ENCODE peak calls at places on chromosomes 11 and 22, in five cellular contexts. G is IMR-90, C is heart left ventricle, N is ovary, I is cardiac muscle cell. B is an unnamed sample.

GRCh38 chr11:129275825-129276224 is 83.7 kb upstream of the ARHGAP32 start:
- DNase-seq in G (no peak), C (no peak), N (no peak), I (no peak), B (no peak)

GRCh38 chr11:120601566-120601965 is 90.0 kb downstream of the GRIK4 start:
- DNase-seq in G (peak; percentile 55), C (no peak), N (no peak), I (no peak), B (no peak)

GRCh38 chr11:35553831-35554230 is 28.4 kb upstream of the PAMR1 start:
- DNase-seq in G (peak; percentile 99), C (no peak), N (no peak), I (no peak), B (no peak)

GRCh38 chr11:18792066-18792591 is 531 bp upstream of the PTPN5 start:
- DNase-seq in G (no peak), C (no peak), N (no peak), I (peak; percentile 37), B (no peak)

GRCh38 chr22:36853407-36854099 is 7.3 kb upstream of the NCF4 start:
- DNase-seq in G (peak; percentile 25), C (peak; percentile 76), N (no peak), I (peak; percentile 51), B (peak; percentile 65)

GRCh38 chr22:49968313-49968830 is 7.8 kb downstream of the PIM3 start:
- DNase-seq in G (no peak), C (peak; percentile 7), N (peak; percentile 25), I (no peak), B (peak; percentile 23)

GRCh38 chr22:48055827-48056226 is 1293.4 kb downstream of the TBC1D22A start:
- DNase-seq in G (no peak), C (no peak), N (no peak), I (no peak), B (no peak)

GRCh38 chr22:35301370-35301874 is 1.7 kb downstream of the TOM1 start:
- DNase-seq in G (peak; percentile 96), C (no peak), N (no peak), I (no peak), B (no peak)

GRCh38 chr11:60127311-60127811 is 38.9 kb downstream of the MS4A2 start:
- DNase-seq in G (no peak), C (no peak), N (no peak), I (no peak), B (no peak)

GRCh38 chr11:119982517-119983239 is 155.2 kb downstream of the TRIM29 start:
- DNase-seq in G (no peak), C (no peak), N (no peak), I (no peak), B (no peak)

GRCh38 chr11:61021661-61022212 is 50.3 kb downstream of the CD6 start:
- DNase-seq in G (no peak), C (no peak), N (no peak), I (no peak), B (no peak)

GRCh38 chr11:5383576-5383975 is at the start of gene OR51M1:
- DNase-seq in G (no peak), C (no peak), N (no peak), I (no peak), B (no peak)

GRCh38 chr11:111137846-111138245 is 107.7 kb upstream of the POU2AF2 start:
- DNase-seq in G (no peak), C (no peak), N (no peak), I (no peak), B (no peak)

GRCh38 chr11:37177721-37178120 is 579.7 kb upstream of the RAG2 start:
- DNase-seq in G (no peak), C (no peak), N (no peak), I (no peak), B (no peak)

GRCh38 chr11:105177658-105178057 is 38.1 kb upstream of the CARD18 start:
- DNase-seq in G (peak; percentile 92), C (no peak), N (no peak), I (no peak), B (no peak)

GRCh38 chr11:17371614-17372013 is 16.8 kb downstream of the KCNJ11 start:
- DNase-seq in G (peak; percentile 53), C (no peak), N (no peak), I (peak; percentile 25), B (no peak)

GRCh38 chr11:1834791-1835670 is at the start of gene SYT8:
- DNase-seq in G (no peak), C (no peak), N (no peak), I (no peak), B (no peak)

GRCh38 chr22:37161442-37161841 is 11.7 kb upstream of the IL2RB start:
- DNase-seq in G (no peak), C (no peak), N (no peak), I (no peak), B (no peak)

GRCh38 chr11:77406396-77406795 is 67.5 kb downstream of the PAK1 start:
- DNase-seq in G (no peak), C (no peak), N (no peak), I (no peak), B (no peak)

GRCh38 chr11:110951041-110951440 is 238.8 kb upstream of the ARHGAP20 start:
- DNase-seq in G (no peak), C (no peak), N (no peak), I (no peak), B (no peak)

GRCh38 chr11:64880240-64881001 is 2.0 kb upstream of the EHD1 start:
- DNase-seq in G (no peak), C (no peak), N (no peak), I (no peak), B (peak; percentile 52)

GRCh38 chr22:19871023-19871844 is 16.6 kb upstream of the GNB1L start:
- DNase-seq in G (no peak), C (no peak), N (peak; percentile 13), I (no peak), B (no peak)

GRCh38 chr11:27693398-27693797 is 6.9 kb downstream of the BDNF start:
- DNase-seq in G (no peak), C (no peak), N (no peak), I (no peak), B (no peak)

GRCh38 chr11:10208045-10208674 is 85.9 kb downstream of the SBF2 start:
- DNase-seq in G (peak; percentile 64), C (no peak), N (no peak), I (peak; percentile 54), B (no peak)

GRCh38 chr11:16814410-16815046 is 76.1 kb downstream of the C11orf58 start:
- DNase-seq in G (no peak), C (no peak), N (no peak), I (no peak), B (no peak)

DNA sequence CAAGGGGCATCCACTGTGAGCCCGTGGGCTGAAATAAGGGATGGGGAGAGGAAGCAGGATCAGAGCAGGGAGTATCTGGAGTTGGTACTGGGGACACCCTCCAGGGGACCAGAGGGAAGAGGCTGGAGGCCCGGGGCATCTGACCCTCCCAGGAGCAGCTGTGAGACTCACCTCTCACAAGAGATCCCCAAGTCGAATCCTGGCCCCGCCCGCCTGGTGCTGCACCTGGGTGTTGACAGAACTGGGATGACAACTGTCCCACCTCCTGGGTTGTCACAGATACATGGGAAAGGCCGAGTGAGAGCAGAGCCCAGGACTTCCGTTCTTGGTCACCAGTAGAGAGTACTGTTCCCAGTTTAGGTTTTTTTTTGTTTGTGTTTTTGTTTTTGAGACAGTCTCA is 78.9 kb downstream of the CELSR1 start:
- DNase-seq in G (no peak), C (no peak), N (no peak), I (no peak), B (no peak)
- H3K4me1 ChIP-seq in G (peaks cover 1% of the 10 kb centered on the region), C (no peaks in the 10 kb centered on the region), N (no peaks in the 10 kb centered on the region), I (peaks cover 5% of the 10 kb centered on the region), B (peaks cover under 1% of the 10 kb centered on the region)

DNA sequence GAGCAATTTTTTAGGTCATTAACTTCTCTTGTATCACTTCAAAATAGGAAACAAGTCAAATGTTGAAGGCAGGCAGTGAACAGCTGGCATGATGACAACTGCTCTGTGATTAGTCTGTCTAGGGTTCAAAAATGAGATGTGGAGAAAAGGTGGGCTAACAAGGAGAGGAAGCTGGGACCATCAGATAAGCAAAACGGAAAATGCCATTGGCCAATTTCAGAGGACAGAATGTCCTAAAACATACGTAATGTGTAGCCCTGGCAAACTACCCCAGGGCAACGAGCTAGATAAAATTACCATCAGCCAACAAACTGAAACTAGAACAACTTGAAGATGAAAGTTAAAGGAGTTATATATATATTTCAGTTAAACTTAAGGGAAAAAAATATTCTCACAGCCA is 93.2 kb downstream of the RELT start:
- DNase-seq in G (no peak), C (no peak), N (no peak), I (no peak), B (no peak)
- H3K4me3 ChIP-seq in G (no peak overlapping the region), C (no peak overlapping the region), N (no peak overlapping the region), I (no peak overlapping the region), B (peak overlapping the region; percentile 7)

GRCh38 chr11:123642435-123642834 is 12.0 kb downstream of the SCN3B start:
- DNase-seq in G (no peak), C (no peak), N (no peak), I (no peak), B (no peak)

GRCh38 chr11:123640029-123640428 is 14.4 kb downstream of the SCN3B start:
- DNase-seq in G (no peak), C (no peak), N (no peak), I (no peak), B (no peak)

GRCh38 chr11:123641495-123641840 is 13.0 kb downstream of the SCN3B start:
- DNase-seq in G (no peak), C (no peak), N (no peak), I (no peak), B (no peak)

GRCh38 chr11:123645576-123645975 is 8.8 kb downstream of the SCN3B start:
- DNase-seq in G (no peak), C (no peak), N (no peak), I (no peak), B (no peak)

GRCh38 chr11:123640677-123641494 is 13.5 kb downstream of the SCN3B start:
- DNase-seq in G (peak; percentile 17), C (peak; percentile 20), N (no peak), I (peak; percentile 65), B (peak; percentile 29)
- TF ChIP-seq CTCF in G (peak; percentile 75), C (peak; percentile 58), N (no peak), I (peak; percentile 87), B (peak; percentile 86)

DNA sequence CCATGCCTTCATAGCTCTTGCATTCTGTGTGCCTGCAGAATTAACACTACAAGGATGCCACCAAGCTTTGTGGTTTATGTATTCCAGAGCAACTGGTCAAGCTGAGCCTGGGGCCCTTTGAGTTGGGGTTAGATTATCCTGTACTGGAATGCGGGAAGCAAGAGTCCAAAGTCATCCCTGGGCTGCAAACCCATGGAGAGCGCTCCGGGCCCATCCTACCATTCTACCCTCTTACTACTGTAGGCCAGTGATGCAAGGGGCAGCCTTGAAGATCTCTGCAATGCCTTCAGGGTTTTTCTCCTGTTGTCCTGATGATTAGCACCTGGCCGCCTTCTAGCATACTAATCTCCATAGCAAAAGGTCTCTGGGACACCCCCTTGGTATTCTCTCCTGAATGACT is 51.3 kb downstream of the TUG1 start:
- DNase-seq in G (no peak), C (no peak), N (no peak), I (no peak), B (no peak)
- H3K4me1 ChIP-seq in G (peaks cover 3% of the 10 kb centered on the region), C (no peaks in the 10 kb centered on the region), N (no peaks in the 10 kb centered on the region), I (no peaks in the 10 kb centered on the region), B (no peaks in the 10 kb centered on the region)

GRCh38 chr22:29480512-29481264 is 670 bp downstream of the NEFH start:
- DNase-seq in G (peak; percentile 56), C (no peak), N (peak; percentile 33), I (peak; percentile 82), B (peak; percentile 16)

GRCh38 chr22:29481265-29482000 is 1.4 kb downstream of the NEFH start:
- DNase-seq in G (no peak), C (no peak), N (peak; percentile 62), I (peak; percentile 33), B (no peak)

GRCh38 chr22:29479417-29480261 is at the start of gene NEFH:
- DNase-seq in G (no peak), C (no peak), N (no peak), I (peak; percentile 21), B (no peak)

GRCh38 chr22:29478326-29479276 is 1.4 kb upstream of the NEFH start:
- DNase-seq in G (no peak), C (no peak), N (no peak), I (peak; percentile 72), B (no peak)

GRCh38 chr22:29480262-29480511 is 169 bp downstream of the NEFH start:
- DNase-seq in G (no peak), C (no peak), N (no peak), I (no peak), B (no peak)
- H3K4me3 ChIP-seq in G (peak overlapping the region; percentile 31), C (peak overlapping the region; percentile 28), N (peak overlapping the region; percentile 11), I (peak overlapping the region; percentile 12), B (peak overlapping the region; percentile 48)

B was measured in left ventricle myocardium inferior.